ENCODE peak calls at places on chromosomes 3 and 15, in four cellular contexts. I, M, P and U are unnamed samples.

GRCh38 chr3:94303897-94304296 is 241.0 kb downstream of the NSUN3 start:
- DNase-seq in I (peak), M (no peak), P (no peak), U (no peak)

GRCh38 chr15:80820092-80820491 is 40.9 kb downstream of the CEMIP start:
- DNase-seq in I (no peak), M (no peak), P (no peak), U (no peak)

GRCh38 chr3:107938128-107938527 is 152.7 kb downstream of the CD47 start:
- DNase-seq in I (peak), M (no peak), P (peak), U (peak)

GRCh38 chr3:43768594-43768993 is 77.9 kb downstream of the ABHD5 start:
- DNase-seq in I (peak), M (no peak), P (peak), U (no peak)

GRCh38 chr3:55296035-55296434 is 191.1 kb downstream of the WNT5A start:
- DNase-seq in I (peak), M (no peak), P (no peak), U (no peak)

GRCh38 chr15:65089206-65089824 is 12.8 kb downstream of the KBTBD13 start:
- DNase-seq in I (peak), M (no peak), P (no peak), U (no peak)

GRCh38 chr15:20356444-20357138 is 185.0 kb downstream of the GOLGA6L6 start:
- DNase-seq in I (no peak), M (no peak), P (no peak), U (peak)

GRCh38 chr3:108329087-108329486 is 32.7 kb downstream of the HHLA2 start:
- DNase-seq in I (no peak), M (no peak), P (no peak), U (no peak)

GRCh38 chr3:18649666-18650363 is 224.7 kb upstream of the SATB1 start:
- DNase-seq in I (no peak), M (peak), P (no peak), U (no peak)

GRCh38 chr3:78734048-78734637 is 1033.7 kb downstream of the ROBO1 start:
- DNase-seq in I (peak), M (no peak), P (no peak), U (no peak)

GRCh38 chr3:157532529-157533297 is 29.5 kb upstream of the VEPH1 start:
- DNase-seq in I (peak), M (peak), P (peak), U (peak)

GRCh38 chr3:172061724-172062184 is 22.4 kb downstream of the FNDC3B start:
- DNase-seq in I (peak), M (peak), P (peak), U (no peak)

GRCh38 chr15:27254801-27255200 is 283.8 kb downstream of the GABRG3 start:
- DNase-seq in I (no peak), M (no peak), P (no peak), U (no peak)

GRCh38 chr3:70990723-70991122 is 592.8 kb downstream of the FOXP1 start:
- DNase-seq in I (peak), M (no peak), P (no peak), U (no peak)

GRCh38 chr3:21216598-21216997 is 534.4 kb downstream of the ZNF385D start:
- DNase-seq in I (no peak), M (no peak), P (no peak), U (no peak)

GRCh38 chr15:58378241-58379085 is 53.3 kb upstream of the LIPC start:
- DNase-seq in I (peak), M (no peak), P (no peak), U (no peak)

GRCh38 chr3:51982352-51982837 is 940 bp upstream of the ACY1 start:
- DNase-seq in I (no peak), M (no peak), P (no peak), U (peak)

GRCh38 chr3:52070724-52071621 is 14.6 kb upstream of the DUSP7 start:
- DNase-seq in I (no peak), M (no peak), P (peak), U (no peak)

GRCh38 chr3:30292192-30292893 is 314.1 kb upstream of the TGFBR2 start:
- DNase-seq in I (peak), M (no peak), P (peak), U (no peak)

GRCh38 chr15:70491183-70491621 is 272.2 kb downstream of the UACA start:
- DNase-seq in I (peak), M (no peak), P (no peak), U (no peak)

GRCh38 chr3:15301761-15302160 is 30.6 kb downstream of the SH3BP5 start:
- DNase-seq in I (no peak), M (no peak), P (no peak), U (no peak)

GRCh38 chr3:194686816-194687637 is 1.3 kb downstream of the FAM43A start:
- DNase-seq in I (peak), M (no peak), P (peak), U (no peak)

GRCh38 chr3:185711255-185711870 is 113.5 kb downstream of the IGF2BP2 start:
- DNase-seq in I (peak), M (no peak), P (peak), U (no peak)

GRCh38 chr3:172107403-172107802 is 68.0 kb downstream of the FNDC3B start:
- DNase-seq in I (no peak), M (peak), P (no peak), U (peak)

GRCh38 chr3:177811111-177811510 is 613.8 kb upstream of the TBL1XR1 start:
- DNase-seq in I (no peak), M (no peak), P (no peak), U (no peak)
- TF ChIP-seq FOS in I (no peak), M (no peak), P (no peak), U (no peak)

DNA sequence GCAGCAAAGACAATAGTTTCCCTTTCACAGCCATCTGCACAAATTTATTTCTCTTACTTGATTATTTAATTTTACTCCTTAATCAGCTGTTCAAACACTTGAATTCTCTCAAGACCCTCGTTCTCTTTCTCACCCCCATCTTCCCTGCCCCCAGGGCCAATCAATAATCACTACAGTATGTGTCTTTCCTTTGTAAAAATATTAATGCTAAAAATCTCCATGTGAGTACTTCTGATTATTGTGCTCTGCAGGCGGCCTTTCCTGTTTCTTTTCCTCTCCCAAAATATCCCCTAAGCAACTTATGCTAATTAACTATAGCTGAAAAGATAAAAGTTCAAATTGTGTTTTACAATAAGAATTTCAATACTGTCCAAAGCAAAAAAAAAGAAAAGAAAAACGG is 617.0 kb upstream of the CBLB start:
- DNase-seq in I (no peak), M (no peak), P (no peak), U (no peak)
- TF ChIP-seq FOS in I (no peak), M (no peak), P (no peak), U (no peak)

DNA sequence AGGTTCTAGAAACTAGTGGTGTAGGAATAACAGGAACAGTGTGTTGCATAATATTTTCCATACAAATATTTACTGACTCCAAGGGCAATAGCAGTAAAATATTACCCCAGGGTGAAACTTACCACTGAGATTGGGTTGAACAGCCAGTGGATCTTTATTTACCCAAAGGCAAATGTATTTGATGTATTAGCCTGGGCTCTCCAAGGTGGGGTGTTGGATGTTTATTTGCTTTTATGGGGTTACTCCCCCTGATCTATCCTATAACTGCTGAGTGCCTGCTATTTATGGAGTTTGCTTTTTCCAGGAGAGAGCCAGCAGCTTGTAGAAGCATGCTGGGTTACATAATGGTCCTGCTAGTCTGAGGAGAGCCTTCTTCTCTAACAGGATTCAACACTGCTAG is 276.9 kb downstream of the ADAMTSL3 start:
- DNase-seq in I (no peak), M (no peak), P (no peak), U (no peak)
- TF ChIP-seq FOS in I (no peak), M (no peak), P (no peak), U (no peak)

DNA sequence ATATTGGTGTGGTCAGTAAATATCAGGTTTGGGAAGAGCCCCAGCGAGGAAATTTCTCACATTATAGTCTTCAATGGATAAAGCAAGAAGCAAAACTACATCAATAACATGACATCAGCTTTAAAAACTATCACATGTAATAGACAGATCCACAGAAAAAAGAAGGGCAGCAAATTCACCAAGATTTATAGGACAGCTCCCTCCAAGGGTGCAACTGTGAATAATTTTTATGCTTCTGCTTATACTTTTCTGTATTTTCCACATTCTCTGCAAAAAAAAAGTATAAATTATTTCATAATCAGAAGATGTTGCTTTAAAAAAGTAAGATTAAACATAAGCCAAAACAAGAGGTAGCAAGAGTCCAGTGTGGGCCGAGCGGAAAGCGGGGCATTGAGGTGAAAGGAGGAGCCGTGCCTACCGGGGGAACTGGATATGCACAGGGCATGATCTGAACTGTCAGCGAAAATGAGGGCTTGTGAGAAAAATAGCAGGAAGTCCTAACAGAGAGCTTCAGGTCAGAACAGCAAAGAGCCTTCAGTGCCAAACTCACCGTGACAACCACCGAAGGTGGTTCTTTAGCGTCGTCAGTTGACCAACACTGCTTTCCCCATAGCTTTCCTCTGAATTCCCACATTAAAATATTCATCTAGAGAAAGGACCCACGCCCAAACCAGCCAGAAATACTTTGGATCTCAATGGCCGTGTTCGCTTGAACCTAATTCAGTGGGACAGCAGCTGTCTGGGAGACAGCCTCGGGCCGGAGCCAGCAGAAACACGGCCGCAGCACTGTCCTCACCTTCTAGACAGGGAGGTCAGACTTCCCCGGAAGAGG is 59.9 kb downstream of the FAM174B start:
- DNase-seq in I (no peak), M (no peak), P (peak), U (no peak)
- TF ChIP-seq FOS in I (no peak), M (no peak), P (no peak), U (no peak)

DNA sequence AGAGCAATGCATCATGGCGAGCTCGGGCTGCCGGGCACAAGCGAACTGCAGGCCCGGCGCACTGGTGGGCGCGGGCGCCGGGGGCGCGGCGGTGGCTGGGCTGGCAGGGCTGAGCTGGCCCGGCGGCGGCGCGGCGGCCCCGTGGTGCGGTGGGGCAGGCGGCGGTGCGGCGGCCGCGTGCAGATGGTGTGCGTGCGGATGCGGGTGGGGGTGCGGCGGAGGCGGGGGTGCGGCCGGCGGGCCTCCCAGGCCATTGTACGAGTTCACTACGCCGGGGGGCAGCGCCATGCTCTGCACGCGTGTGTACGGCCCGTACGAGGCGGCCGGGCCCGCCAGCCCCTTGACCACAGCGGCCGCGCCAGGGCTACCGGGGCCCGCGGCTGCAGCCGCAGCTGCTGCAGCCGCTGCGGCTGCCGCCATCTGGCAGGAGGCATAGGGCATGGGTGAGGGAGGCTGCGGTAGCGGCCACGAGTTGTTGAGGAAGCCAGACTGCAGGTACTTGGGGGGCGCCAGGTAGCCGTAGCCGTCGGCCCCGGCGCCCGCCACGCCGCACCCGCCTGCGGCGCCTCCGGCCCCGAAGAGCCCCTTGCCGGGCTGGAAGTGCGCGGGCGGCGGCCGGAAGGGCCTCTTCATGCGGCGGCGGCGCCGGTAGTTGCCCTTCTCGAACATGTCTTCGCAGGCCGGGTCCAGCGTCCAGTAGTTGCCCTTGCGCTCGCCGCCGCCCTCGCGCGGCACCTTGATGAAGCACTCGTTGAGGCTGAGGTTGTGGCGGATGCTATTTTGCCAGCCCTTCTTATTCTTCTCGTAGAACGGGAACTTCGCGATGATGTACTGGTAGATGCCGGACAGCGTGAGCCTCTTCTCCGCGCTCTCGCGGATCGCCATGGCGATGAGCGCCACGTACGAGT is 1.0 kb downstream of the FOXL2 start:
- DNase-seq in I (peak), M (no peak), P (no peak), U (peak)
- TF ChIP-seq FOS in I (no peak), M (no peak), P (no peak), U (no peak)

DNA sequence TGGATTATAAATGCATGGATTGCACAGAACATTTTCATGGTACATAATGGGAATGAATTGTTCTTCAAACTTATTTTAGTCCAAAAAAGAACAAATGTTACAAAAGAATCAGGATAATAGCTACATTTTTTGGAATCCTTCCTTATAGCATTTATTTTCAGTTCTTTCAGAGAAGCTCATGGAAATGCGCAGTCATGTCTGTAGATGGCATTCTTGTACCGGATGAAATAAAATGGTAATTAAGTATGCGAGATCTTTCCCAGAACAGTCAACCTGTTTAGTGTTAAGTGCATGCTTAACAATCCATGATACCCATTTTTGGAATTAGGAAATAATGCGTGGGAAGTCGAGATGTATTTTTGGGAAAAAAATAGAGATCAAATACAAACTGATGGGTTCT is 38.2 kb upstream of the GOLGA8B start:
- DNase-seq in I (peak), M (no peak), P (peak), U (peak)
- TF ChIP-seq FOS in I (no peak), M (no peak), P (no peak), U (no peak)

GRCh38 chr15:29613951-29614382 is 208.3 kb downstream of the TJP1 start:
- DNase-seq in I (no peak), M (no peak), P (no peak), U (peak)

GRCh38 chr15:29618586-29618985 is 203.7 kb downstream of the TJP1 start:
- DNase-seq in I (no peak), M (no peak), P (no peak), U (no peak)

GRCh38 chr15:29615791-29616190 is 206.5 kb downstream of the TJP1 start:
- DNase-seq in I (no peak), M (no peak), P (no peak), U (no peak)

GRCh38 chr15:29612701-29613100 is 209.6 kb downstream of the TJP1 start:
- DNase-seq in I (peak), M (no peak), P (peak), U (no peak)

GRCh38 chr15:29616512-29616911 is 205.8 kb downstream of the TJP1 start:
- DNase-seq in I (peak), M (no peak), P (peak), U (no peak)
- TF ChIP-seq FOS in I (no peak), M (no peak), P (no peak), U (no peak)

GRCh38 chr15:62407962-62408361 is 242.9 kb upstream of the C2CD4B start:
- DNase-seq in I (no peak), M (no peak), P (no peak), U (no peak)

GRCh38 chr15:62403164-62403809 is 238.2 kb upstream of the C2CD4B start:
- DNase-seq in I (peak), M (no peak), P (peak), U (no peak)

GRCh38 chr15:62404194-62404985 is 239.3 kb upstream of the C2CD4B start:
- DNase-seq in I (no peak), M (no peak), P (no peak), U (no peak)

GRCh38 chr15:62407216-62407615 is 242.1 kb upstream of the C2CD4B start:
- DNase-seq in I (no peak), M (no peak), P (no peak), U (no peak)

GRCh38 chr15:62406268-62406667 is 241.2 kb upstream of the C2CD4B start:
- DNase-seq in I (no peak), M (no peak), P (no peak), U (no peak)
- TF ChIP-seq FOS in I (no peak), M (no peak), P (no peak), U (no peak)